ENCODE peak calls at places on chromosomes 12 and 14, in eight cellular contexts. M is Calu3; O is activated naive CD4-positive, alpha-beta T cell; V is LHCN-M2; U is hepatocyte; L is stimulated activated CD8-positive, alpha-beta memory T cell treated with anti-CD3 and anti-CD28 coated beads, Interleukin-2, amount 100 ng/mL, for 48 hours; H is stimulated activated CD4-positive, alpha-beta T cell treated with anti-CD3 and anti-CD28 coated beads, Interleukin-2, amount 100 ng/mL, for 24 hours; G is neural crest cell. T is an unnamed sample.

GRCh38 chr14:96582641-96582980 is 80.4 kb downstream of the PAPOLA start:
- DNase-seq in O (no peak), L (no peak), M (no peak), H (no peak), V (no peak), G (no peak), U (no peak), T (no peak)

GRCh38 chr12:69479675-69480074 is 9.5 kb downstream of the FRS2 start:
- DNase-seq in L (no peak), H (no peak), O (no peak), M (no peak), V (no peak), G (no peak), U (no peak), T (no peak)

GRCh38 chr12:19058235-19059021 is 71.1 kb upstream of the PLEKHA5 start:
- DNase-seq in O (no peak), U (no peak), G (no peak), L (no peak), V (no peak), H (no peak), M (no peak), T (no peak)

GRCh38 chr12:100574262-100575074 is 984 bp downstream of the GAS2L3 start:
- DNase-seq in U (peak; percentile 24), H (no peak), V (no peak), M (peak; percentile 19), O (no peak), L (no peak), G (no peak), T (peak; percentile 73)

GRCh38 chr12:108722992-108723766 is 8.1 kb downstream of the CORO1C start:
- DNase-seq in G (no peak), M (no peak), O (no peak), V (peak; percentile 78), U (no peak), H (no peak), L (no peak), T (no peak)

GRCh38 chr12:27212861-27213260 is 31.2 kb upstream of the STK38L start:
- DNase-seq in H (no peak), U (no peak), G (no peak), M (no peak), V (no peak), L (no peak), O (no peak), T (no peak)

GRCh38 chr12:25135531-25136154 is 59.3 kb downstream of the DNAI7 start:
- DNase-seq in H (no peak), M (no peak), V (no peak), U (no peak), O (no peak), G (no peak), L (no peak), T (no peak)

GRCh38 chr12:68423175-68423574 is 91.0 kb upstream of the MDM1 start:
- DNase-seq in M (no peak), V (no peak), H (no peak), U (no peak), O (no peak), G (no peak), L (no peak), T (peak; percentile 33)

GRCh38 chr14:105195533-105196227 is 14.6 kb upstream of the NUDT14 start:
- DNase-seq in L (no peak), V (no peak), M (no peak), U (no peak), G (no peak), H (no peak), O (no peak), T (no peak)

GRCh38 chr14:103854017-103854808 is 6.8 kb upstream of the PPP1R13B start:
- DNase-seq in O (no peak), M (no peak), H (no peak), L (no peak), U (no peak), V (no peak), G (no peak), T (no peak)

GRCh38 chr12:101707131-101707782 is 9.8 kb downstream of the CHPT1 start:
- DNase-seq in G (no peak), L (no peak), O (no peak), V (no peak), H (no peak), M (no peak), U (no peak), T (no peak)

GRCh38 chr12:54641089-54641488 is 6.4 kb upstream of the LACRT start:
- DNase-seq in H (no peak), O (no peak), M (no peak), V (no peak), G (no peak), L (no peak), U (no peak), T (no peak)

GRCh38 chr12:13375583-13376413 is 179.3 kb downstream of the EMP1 start:
- DNase-seq in O (no peak), V (no peak), U (no peak), H (no peak), L (no peak), G (no peak), M (no peak), T (no peak)

GRCh38 chr14:81198651-81199050 is 22.1 kb downstream of the GTF2A1 start:
- DNase-seq in V (no peak), M (no peak), L (no peak), G (no peak), U (no peak), O (no peak), H (no peak), T (no peak)

GRCh38 chr14:77318006-77318553 is 2.6 kb downstream of the POMT2 start:
- DNase-seq in V (no peak), M (no peak), H (no peak), G (no peak), O (no peak), U (no peak), L (no peak), T (no peak)

GRCh38 chr12:48198619-48198973 is 4.5 kb downstream of the OR10AD1 start:
- DNase-seq in V (no peak), H (peak; percentile 46), M (peak; percentile 8), L (peak; percentile 15), G (no peak), O (peak; percentile 47), U (no peak), T (peak; percentile 84)

GRCh38 chr14:104820669-104821228 is 19.8 kb downstream of the ZBTB42 start:
- DNase-seq in O (no peak), H (no peak), M (peak; percentile 81), U (peak; percentile 81), G (peak; percentile 57), V (peak; percentile 30), L (no peak), T (peak; percentile 24)

GRCh38 chr14:60025586-60025985 is 66.1 kb upstream of the PCNX4 start:
- DNase-seq in O (no peak), L (no peak), V (no peak), H (no peak), U (peak; percentile 6), M (no peak), G (no peak), T (no peak)

GRCh38 chr12:104370989-104371870 is 67.7 kb downstream of the EID3 start:
- DNase-seq in U (no peak), H (peak; percentile 10), L (no peak), M (peak; percentile 74), O (no peak), V (peak; percentile 66), G (no peak), T (no peak)

GRCh38 chr14:90299408-90299807 is 32.3 kb downstream of the NRDE2 start:
- DNase-seq in H (no peak), L (no peak), M (no peak), G (no peak), U (no peak), O (no peak), V (no peak), T (no peak)

GRCh38 chr14:74612346-74613021 is 447 bp upstream of the LTBP2 start:
- DNase-seq in H (peak; percentile 86), U (peak; percentile 93), L (peak; percentile 83), M (peak; percentile 93), G (peak; percentile 77), O (peak; percentile 87), V (peak; percentile 79), T (peak; percentile 87)

GRCh38 chr12:50618864-50619609 is 114.3 kb downstream of the DIP2B start:
- DNase-seq in M (peak; percentile 38), V (no peak), L (no peak), G (no peak), U (peak; percentile 67), H (no peak), O (no peak), T (peak; percentile 12)

GRCh38 chr12:26303418-26303817 is 108.0 kb downstream of the SSPN start:
- DNase-seq in O (no peak), V (no peak), H (no peak), L (no peak), M (no peak), G (no peak), U (no peak), T (no peak)

GRCh38 chr14:50920482-50921225 is 23.6 kb downstream of the PYGL start:
- DNase-seq in L (no peak), G (no peak), H (no peak), O (no peak), M (no peak), U (no peak), V (peak; percentile 89), T (no peak)

GRCh38 chr12:59624732-59625455 is 29.1 kb downstream of the SLC16A7 start:
- DNase-seq in M (no peak), U (no peak), O (no peak), G (no peak), V (no peak), L (no peak), H (no peak), T (no peak)

GRCh38 chr14:64807588-64807987 is 72.1 kb downstream of the SPTB start:
- DNase-seq in O (no peak), G (no peak), M (no peak), V (no peak), H (no peak), U (no peak), L (no peak), T (peak; percentile 35)

GRCh38 chr12:3904999-3905398 is 31.8 kb upstream of the PARP11 start:
- DNase-seq in G (no peak), L (no peak), H (no peak), O (no peak), M (no peak), V (no peak), U (no peak), T (no peak)

GRCh38 chr12:4286228-4286627 is 12.7 kb downstream of the CCND2 start:
- DNase-seq in H (no peak), G (no peak), O (no peak), L (no peak), U (peak; percentile 3), M (no peak), V (no peak), T (no peak)

GRCh38 chr12:4109826-4110225 is 163.7 kb upstream of the CCND2 start:
- DNase-seq in H (no peak), O (no peak), V (no peak), M (no peak), G (no peak), L (no peak), U (no peak), T (no peak)

GRCh38 chr12:53726342-53726741 is 910 bp downstream of the CALCOCO1 start:
- DNase-seq in H (no peak), G (no peak), M (no peak), U (no peak), V (no peak), O (no peak), L (no peak), T (no peak)

GRCh38 chr14:32468955-32469354 is 139.9 kb downstream of the AKAP6 start:
- DNase-seq in U (peak; percentile 20), G (no peak), M (no peak), H (no peak), L (no peak), V (peak; percentile 86), O (no peak), T (no peak)

GRCh38 chr14:50906326-50906725 is 34.5 kb downstream of the ABHD12B start:
- DNase-seq in H (no peak), L (no peak), O (no peak), G (no peak), U (no peak), V (no peak), M (no peak), T (no peak)

GRCh38 chr14:77055981-77056380 is 27.5 kb upstream of the IRF2BPL start:
- DNase-seq in G (no peak), M (no peak), H (no peak), L (no peak), U (no peak), V (peak; percentile 53), O (no peak), T (no peak)

GRCh38 chr12:34396006-34396860 is 373.9 kb downstream of the ALG10 start:
- DNase-seq in V (no peak), L (no peak), H (peak; percentile 8), U (no peak), G (no peak), O (no peak), M (no peak), T (no peak)

T was measured in DMS53.